ENCODE peak calls at places on chromosomes 6 and 20, in eight cellular contexts. One of them, this sample, is unnamed.

GRCh38 chr6:63509652-63510352 is 62.5 kb upstream of the LOC128125822 start:
- DNase-seq in tibial artery: no peak
- DNase-seq in HFF-Myc: no peak
- DNase-seq in psoas muscle: peak
- DNase-seq in fibroblast of lung: peak
- DNase-seq in CD8-positive, alpha-beta T cell: no peak
- DNase-seq in neural progenitor cell: no peak
- DNase-seq in MCF 10A: peak
- DNase-seq in this sample: no peak

GRCh38 chr6:97437087-97437486 is 154.1 kb upstream of the MMS22L start:
- DNase-seq in tibial artery: no peak
- DNase-seq in HFF-Myc: peak
- DNase-seq in psoas muscle: no peak
- DNase-seq in fibroblast of lung: peak
- DNase-seq in CD8-positive, alpha-beta T cell: no peak
- DNase-seq in neural progenitor cell: peak
- DNase-seq in MCF 10A: peak
- DNase-seq in this sample: no peak

GRCh38 chr6:35497571-35498406 is 910 bp upstream of the TEAD3 start:
- DNase-seq in tibial artery: peak
- DNase-seq in HFF-Myc: peak
- DNase-seq in psoas muscle: peak
- DNase-seq in fibroblast of lung: peak
- DNase-seq in CD8-positive, alpha-beta T cell: peak
- DNase-seq in neural progenitor cell: peak
- DNase-seq in MCF 10A: peak
- DNase-seq in this sample: no peak

GRCh38 chr6:148751233-148751632 is 4.4 kb downstream of the UST start:
- DNase-seq in tibial artery: no peak
- DNase-seq in HFF-Myc: no peak
- DNase-seq in psoas muscle: no peak
- DNase-seq in fibroblast of lung: no peak
- DNase-seq in CD8-positive, alpha-beta T cell: no peak
- DNase-seq in neural progenitor cell: no peak
- DNase-seq in MCF 10A: peak
- DNase-seq in this sample: no peak

GRCh38 chr6:84762941-84763396 is 1.4 kb downstream of the TBX18 start:
- DNase-seq in tibial artery: no peak
- DNase-seq in HFF-Myc: no peak
- DNase-seq in psoas muscle: peak
- DNase-seq in fibroblast of lung: no peak
- DNase-seq in CD8-positive, alpha-beta T cell: no peak
- DNase-seq in neural progenitor cell: peak
- DNase-seq in MCF 10A: no peak
- DNase-seq in this sample: no peak

GRCh38 chr6:90295854-90296345 is 743 bp downstream of the BACH2 start:
- DNase-seq in tibial artery: peak
- DNase-seq in HFF-Myc: peak
- DNase-seq in psoas muscle: peak
- DNase-seq in fibroblast of lung: peak
- DNase-seq in CD8-positive, alpha-beta T cell: peak
- DNase-seq in neural progenitor cell: peak
- DNase-seq in MCF 10A: peak
- DNase-seq in this sample: no peak

GRCh38 chr6:22306741-22307466 is 10.1 kb upstream of the PRL start:
- DNase-seq in tibial artery: no peak
- DNase-seq in HFF-Myc: no peak
- DNase-seq in psoas muscle: no peak
- DNase-seq in fibroblast of lung: no peak
- DNase-seq in CD8-positive, alpha-beta T cell: no peak
- DNase-seq in neural progenitor cell: no peak
- DNase-seq in MCF 10A: peak
- DNase-seq in this sample: no peak

GRCh38 chr6:162857321-162857720 is 129.5 kb downstream of the PACRG start:
- DNase-seq in tibial artery: no peak
- DNase-seq in HFF-Myc: no peak
- DNase-seq in psoas muscle: no peak
- DNase-seq in fibroblast of lung: peak
- DNase-seq in CD8-positive, alpha-beta T cell: no peak
- DNase-seq in neural progenitor cell: peak
- DNase-seq in MCF 10A: no peak
- DNase-seq in this sample: no peak

GRCh38 chr20:37333130-37333847 is 12.7 kb upstream of the SRC start:
- DNase-seq in tibial artery: no peak
- DNase-seq in HFF-Myc: no peak
- DNase-seq in psoas muscle: no peak
- DNase-seq in fibroblast of lung: no peak
- DNase-seq in CD8-positive, alpha-beta T cell: no peak
- DNase-seq in neural progenitor cell: no peak
- DNase-seq in MCF 10A: no peak
- DNase-seq in this sample: no peak

DNA sequence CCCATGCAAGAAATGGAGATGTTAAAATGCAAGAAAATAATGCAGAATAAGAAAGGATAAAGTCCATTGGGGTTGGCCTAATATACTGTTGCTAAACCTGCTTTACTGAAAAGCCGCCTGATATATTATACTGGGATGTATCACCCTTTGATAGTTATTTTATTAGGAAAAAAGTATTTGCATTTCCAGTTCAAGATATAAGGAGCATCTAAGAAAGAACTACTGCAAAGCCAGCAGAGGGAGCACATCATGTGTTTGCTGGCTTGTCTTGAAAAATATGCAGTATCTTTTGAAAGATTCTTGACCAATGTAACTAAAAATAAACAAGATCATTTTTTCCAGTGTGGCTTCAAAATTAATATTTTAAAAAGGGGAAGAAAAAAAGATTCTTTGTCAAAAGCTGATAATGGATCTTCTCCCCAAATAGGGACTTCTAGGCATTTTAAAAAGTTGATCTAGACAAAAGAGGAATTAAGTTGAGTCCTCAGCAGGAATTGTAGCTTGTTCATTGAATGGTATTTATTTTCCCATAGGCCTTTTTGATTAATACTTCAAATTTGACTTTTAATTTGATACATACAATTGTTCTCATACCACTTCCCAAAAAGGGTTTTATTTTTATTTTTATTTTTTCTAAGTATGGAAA is 214.9 kb downstream of the ZFAND3 start:
- DNase-seq in tibial artery: no peak
- DNase-seq in HFF-Myc: no peak
- DNase-seq in psoas muscle: no peak
- DNase-seq in fibroblast of lung: peak
- DNase-seq in CD8-positive, alpha-beta T cell: no peak
- DNase-seq in neural progenitor cell: peak
- DNase-seq in MCF 10A: peak
- DNase-seq in this sample: no peak
- TF ChIP-seq CTCF in tibial artery: peak
- TF ChIP-seq CTCF in HFF-Myc: peak
- TF ChIP-seq CTCF in psoas muscle: peak
- TF ChIP-seq CTCF in fibroblast of lung: peak
- TF ChIP-seq CTCF in CD8-positive, alpha-beta T cell: peak
- TF ChIP-seq CTCF in neural progenitor cell: peak
- TF ChIP-seq CTCF in MCF 10A: peak
- TF ChIP-seq CTCF in this sample: peak

GRCh38 chr6:160102956-160103824 is 18.4 kb upstream of the SLC22A1 start:
- DNase-seq in tibial artery: no peak
- DNase-seq in HFF-Myc: no peak
- DNase-seq in psoas muscle: no peak
- DNase-seq in fibroblast of lung: peak
- DNase-seq in CD8-positive, alpha-beta T cell: no peak
- DNase-seq in neural progenitor cell: peak
- DNase-seq in MCF 10A: peak
- DNase-seq in this sample: no peak
- TF ChIP-seq CTCF in tibial artery: no peak
- TF ChIP-seq CTCF in HFF-Myc: peak
- TF ChIP-seq CTCF in psoas muscle: peak
- TF ChIP-seq CTCF in fibroblast of lung: peak
- TF ChIP-seq CTCF in CD8-positive, alpha-beta T cell: peak
- TF ChIP-seq CTCF in neural progenitor cell: peak
- TF ChIP-seq CTCF in MCF 10A: peak
- TF ChIP-seq CTCF in this sample: peak

DNA sequence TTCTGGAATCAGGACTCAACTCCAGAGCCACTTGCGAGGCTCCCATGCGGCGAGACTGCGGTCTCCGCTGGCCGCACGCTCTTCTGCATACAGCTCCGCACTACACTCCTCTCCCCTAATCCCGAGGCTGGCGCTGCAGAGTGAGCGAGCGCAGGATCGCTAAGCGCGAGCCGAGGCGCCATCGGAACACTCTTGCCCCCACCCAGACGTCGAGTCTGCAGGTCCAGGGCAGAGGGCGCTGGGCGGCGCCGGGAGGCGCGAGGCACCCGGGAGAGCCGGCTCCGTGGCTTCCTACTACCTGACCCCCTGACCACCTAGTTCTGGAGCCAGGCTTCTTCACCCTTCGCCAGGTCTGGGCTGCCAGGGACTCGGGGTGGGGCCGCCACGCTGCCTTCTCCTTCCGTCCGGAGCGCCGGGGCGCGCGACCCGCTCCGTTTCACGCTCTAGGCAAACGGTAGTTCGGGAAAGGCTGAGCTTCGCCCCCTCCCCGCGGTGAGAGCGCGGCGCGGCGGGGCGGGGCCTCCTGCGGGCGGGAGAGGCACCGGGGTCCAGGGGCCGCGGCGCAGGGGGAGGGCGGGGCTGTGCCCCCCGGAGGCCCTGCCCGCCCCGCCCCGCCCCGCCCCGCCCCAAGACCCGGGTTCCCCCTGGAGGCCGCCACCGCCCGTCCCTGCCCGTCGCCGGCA is 5.4 kb upstream of the TUBB2A start:
- DNase-seq in tibial artery: peak
- DNase-seq in HFF-Myc: no peak
- DNase-seq in psoas muscle: peak
- DNase-seq in fibroblast of lung: peak
- DNase-seq in CD8-positive, alpha-beta T cell: peak
- DNase-seq in neural progenitor cell: peak
- DNase-seq in MCF 10A: no peak
- DNase-seq in this sample: peak
- TF ChIP-seq CTCF in tibial artery: no peak
- TF ChIP-seq CTCF in HFF-Myc: no peak
- TF ChIP-seq CTCF in psoas muscle: no peak
- TF ChIP-seq CTCF in fibroblast of lung: no peak
- TF ChIP-seq CTCF in CD8-positive, alpha-beta T cell: no peak
- TF ChIP-seq CTCF in neural progenitor cell: peak
- TF ChIP-seq CTCF in MCF 10A: no peak
- TF ChIP-seq CTCF in this sample: no peak

DNA sequence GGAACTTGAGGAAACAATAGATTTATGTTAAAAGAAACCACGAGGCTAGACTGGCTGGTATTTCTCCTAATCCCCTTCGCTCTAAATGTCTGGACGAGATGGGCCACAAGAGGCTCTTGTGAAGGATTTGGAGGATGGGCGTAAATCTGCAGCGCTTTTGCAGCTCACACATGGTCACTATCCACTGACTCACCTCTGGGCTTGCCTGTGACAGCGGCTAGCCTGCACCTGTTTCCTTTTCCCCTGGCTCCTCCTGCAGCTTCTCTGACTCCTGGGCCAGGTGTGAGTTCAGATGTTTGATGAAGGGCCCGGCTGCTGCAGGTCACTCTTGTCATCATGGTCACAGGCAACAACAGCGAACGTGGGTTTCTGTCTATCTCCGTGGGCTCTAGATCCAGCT is 629.4 kb downstream of the CBLN4 start:
- DNase-seq in tibial artery: peak
- DNase-seq in HFF-Myc: no peak
- DNase-seq in psoas muscle: no peak
- DNase-seq in fibroblast of lung: no peak
- DNase-seq in CD8-positive, alpha-beta T cell: no peak
- DNase-seq in neural progenitor cell: no peak
- DNase-seq in MCF 10A: no peak
- DNase-seq in this sample: no peak
- TF ChIP-seq CTCF in tibial artery: no peak
- TF ChIP-seq CTCF in HFF-Myc: no peak
- TF ChIP-seq CTCF in psoas muscle: no peak
- TF ChIP-seq CTCF in fibroblast of lung: no peak
- TF ChIP-seq CTCF in CD8-positive, alpha-beta T cell: no peak
- TF ChIP-seq CTCF in neural progenitor cell: no peak
- TF ChIP-seq CTCF in MCF 10A: no peak
- TF ChIP-seq CTCF in this sample: no peak

GRCh38 chr20:9214676-9215075 is 145.8 kb downstream of the PLCB4 start:
- DNase-seq in tibial artery: no peak
- DNase-seq in HFF-Myc: no peak
- DNase-seq in psoas muscle: no peak
- DNase-seq in fibroblast of lung: peak
- DNase-seq in CD8-positive, alpha-beta T cell: no peak
- DNase-seq in neural progenitor cell: no peak
- DNase-seq in MCF 10A: peak
- DNase-seq in this sample: no peak
- TF ChIP-seq CTCF in tibial artery: no peak
- TF ChIP-seq CTCF in HFF-Myc: no peak
- TF ChIP-seq CTCF in psoas muscle: no peak
- TF ChIP-seq CTCF in fibroblast of lung: no peak
- TF ChIP-seq CTCF in CD8-positive, alpha-beta T cell: no peak
- TF ChIP-seq CTCF in neural progenitor cell: no peak
- TF ChIP-seq CTCF in MCF 10A: no peak
- TF ChIP-seq CTCF in this sample: no peak

DNA sequence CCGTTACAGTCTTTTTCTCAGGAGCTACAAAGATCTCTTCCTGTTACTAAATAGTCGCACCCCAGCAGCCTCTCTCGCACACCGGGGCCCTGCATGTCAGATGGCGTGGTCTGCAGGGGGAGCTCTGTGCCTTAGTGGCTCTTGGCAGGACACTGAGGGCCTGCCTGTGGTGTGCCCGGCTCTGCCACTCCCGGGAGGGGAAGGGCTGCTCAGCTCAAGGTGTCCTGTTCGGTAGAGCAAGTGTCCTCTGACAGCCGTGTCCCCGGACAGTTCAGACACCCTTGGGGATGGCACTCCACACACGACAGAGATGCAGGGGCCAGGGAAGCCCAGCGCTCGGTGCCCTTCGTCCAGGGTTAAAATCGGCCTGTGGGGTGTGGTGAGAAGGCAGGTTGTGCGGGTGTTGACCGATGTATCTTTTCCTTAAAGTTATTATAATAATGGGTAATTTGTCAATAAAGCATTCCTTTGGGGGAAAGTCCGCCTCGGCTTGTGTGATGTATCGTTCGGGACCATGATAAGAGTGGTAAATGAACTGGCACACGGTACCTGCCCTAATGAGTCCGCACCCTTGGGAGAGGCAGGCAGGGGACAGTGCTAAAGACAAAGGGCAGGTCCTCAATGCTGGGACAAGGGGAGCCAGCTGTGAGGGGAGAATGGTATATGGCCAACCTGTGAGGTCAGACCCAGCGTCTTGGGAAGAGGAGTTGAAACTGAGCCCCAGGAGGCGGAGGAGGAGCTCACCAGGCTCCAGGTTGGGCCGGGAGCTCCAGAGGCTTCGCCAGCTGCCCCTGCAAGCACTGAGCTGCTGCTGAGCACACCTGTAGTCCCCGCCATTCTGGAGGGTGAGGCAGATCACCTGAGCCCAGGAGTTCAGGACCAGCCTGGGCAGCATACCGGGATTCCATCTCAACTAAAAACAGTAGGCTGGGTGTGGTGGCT is 3.6 kb upstream of the DNAJC5 start:
- DNase-seq in tibial artery: no peak
- DNase-seq in HFF-Myc: no peak
- DNase-seq in psoas muscle: no peak
- DNase-seq in fibroblast of lung: no peak
- DNase-seq in CD8-positive, alpha-beta T cell: no peak
- DNase-seq in neural progenitor cell: no peak
- DNase-seq in MCF 10A: no peak
- DNase-seq in this sample: no peak
- TF ChIP-seq CTCF in tibial artery: no peak
- TF ChIP-seq CTCF in HFF-Myc: no peak
- TF ChIP-seq CTCF in psoas muscle: no peak
- TF ChIP-seq CTCF in fibroblast of lung: no peak
- TF ChIP-seq CTCF in CD8-positive, alpha-beta T cell: no peak
- TF ChIP-seq CTCF in neural progenitor cell: peak
- TF ChIP-seq CTCF in MCF 10A: no peak
- TF ChIP-seq CTCF in this sample: no peak

This sample was measured in CD14-positive monocyte.